ENCODE peak calls at places on chromosome 12, in eight cellular contexts. One of them, this sample, is unnamed.

GRCh38 chr12:78240827-78241226 is 410.1 kb downstream of the NAV3 start:
- DNase-seq in AG09319: no peak
- DNase-seq in prostate gland: no peak
- DNase-seq in kidney tubule cell: no peak
- DNase-seq in HTR-8/SVneo: no peak
- DNase-seq in iPS-NIHi11: no peak
- DNase-seq in GM10248: no peak
- DNase-seq in EL: no peak
- DNase-seq in this sample: no peak

GRCh38 chr12:95413576-95413975 is 60.4 kb upstream of the METAP2 start:
- DNase-seq in iPS-NIHi11: no peak
- DNase-seq in GM10248: no peak
- DNase-seq in kidney tubule cell: no peak
- DNase-seq in AG09319: no peak
- DNase-seq in EL: peak; percentile 26
- DNase-seq in prostate gland: no peak
- DNase-seq in HTR-8/SVneo: no peak
- DNase-seq in this sample: no peak

GRCh38 chr12:48180424-48180823 is 3.0 kb upstream of the CCDC184 start:
- DNase-seq in GM10248: no peak
- DNase-seq in kidney tubule cell: no peak
- DNase-seq in iPS-NIHi11: no peak
- DNase-seq in AG09319: no peak
- DNase-seq in EL: no peak
- DNase-seq in prostate gland: no peak
- DNase-seq in HTR-8/SVneo: no peak
- DNase-seq in this sample: no peak

GRCh38 chr12:58106185-58106584 is 164.8 kb downstream of the ATP23 start:
- DNase-seq in EL: no peak
- DNase-seq in prostate gland: no peak
- DNase-seq in iPS-NIHi11: no peak
- DNase-seq in GM10248: no peak
- DNase-seq in HTR-8/SVneo: no peak
- DNase-seq in kidney tubule cell: no peak
- DNase-seq in AG09319: no peak
- DNase-seq in this sample: no peak

GRCh38 chr12:6899837-6900519 is 4.6 kb upstream of the LRRC23 start:
- DNase-seq in kidney tubule cell: no peak
- DNase-seq in GM10248: no peak
- DNase-seq in iPS-NIHi11: peak; percentile 24
- DNase-seq in HTR-8/SVneo: no peak
- DNase-seq in prostate gland: no peak
- DNase-seq in EL: no peak
- DNase-seq in AG09319: no peak
- DNase-seq in this sample: no peak

GRCh38 chr12:2306012-2306411 is 253.2 kb downstream of the CACNA1C start:
- DNase-seq in GM10248: no peak
- DNase-seq in iPS-NIHi11: peak; percentile 45
- DNase-seq in kidney tubule cell: no peak
- DNase-seq in prostate gland: no peak
- DNase-seq in AG09319: no peak
- DNase-seq in HTR-8/SVneo: no peak
- DNase-seq in EL: no peak
- DNase-seq in this sample: no peak

GRCh38 chr12:56190695-56191155 is 1.4 kb upstream of the SMARCC2 start:
- DNase-seq in prostate gland: no peak
- DNase-seq in HTR-8/SVneo: no peak
- DNase-seq in iPS-NIHi11: no peak
- DNase-seq in EL: peak; percentile 14
- DNase-seq in GM10248: no peak
- DNase-seq in kidney tubule cell: no peak
- DNase-seq in AG09319: no peak
- DNase-seq in this sample: no peak

GRCh38 chr12:110269622-110270124 is 11.4 kb upstream of the ATP2A2 start:
- DNase-seq in prostate gland: no peak
- DNase-seq in EL: peak; percentile 83
- DNase-seq in AG09319: peak; percentile 32
- DNase-seq in iPS-NIHi11: no peak
- DNase-seq in HTR-8/SVneo: peak; percentile 81
- DNase-seq in GM10248: no peak
- DNase-seq in kidney tubule cell: peak; percentile 70
- DNase-seq in this sample: peak; percentile 68

GRCh38 chr12:45988259-45988658 is 2.1 kb downstream of the SCAF11 start:
- DNase-seq in GM10248: no peak
- DNase-seq in kidney tubule cell: peak; percentile 49
- DNase-seq in EL: peak; percentile 64
- DNase-seq in iPS-NIHi11: no peak
- DNase-seq in AG09319: no peak
- DNase-seq in HTR-8/SVneo: no peak
- DNase-seq in prostate gland: no peak
- DNase-seq in this sample: no peak

GRCh38 chr12:27822076-27822712 is 42.2 kb upstream of the MANSC4 start:
- DNase-seq in GM10248: peak; percentile 58
- DNase-seq in EL: peak; percentile 82
- DNase-seq in kidney tubule cell: peak; percentile 91
- DNase-seq in HTR-8/SVneo: peak; percentile 86
- DNase-seq in iPS-NIHi11: no peak
- DNase-seq in AG09319: peak; percentile 12
- DNase-seq in prostate gland: no peak
- DNase-seq in this sample: no peak

GRCh38 chr12:6374028-6374780 is 1.2 kb downstream of the SCNN1A start:
- DNase-seq in HTR-8/SVneo: no peak
- DNase-seq in kidney tubule cell: no peak
- DNase-seq in EL: no peak
- DNase-seq in GM10248: no peak
- DNase-seq in prostate gland: no peak
- DNase-seq in AG09319: no peak
- DNase-seq in iPS-NIHi11: no peak
- DNase-seq in this sample: no peak

GRCh38 chr12:113334786-113335539 is at the start of gene SLC8B1:
- DNase-seq in iPS-NIHi11: peak; percentile 99
- DNase-seq in HTR-8/SVneo: peak; percentile 89
- DNase-seq in kidney tubule cell: peak; percentile 86
- DNase-seq in EL: peak; percentile 83
- DNase-seq in prostate gland: peak; percentile 85
- DNase-seq in AG09319: peak; percentile 39
- DNase-seq in GM10248: peak; percentile 96
- DNase-seq in this sample: peak; percentile 79

GRCh38 chr12:89497005-89497404 is 27.6 kb downstream of the GALNT4 start:
- DNase-seq in GM10248: no peak
- DNase-seq in kidney tubule cell: no peak
- DNase-seq in prostate gland: no peak
- DNase-seq in EL: no peak
- DNase-seq in iPS-NIHi11: no peak
- DNase-seq in AG09319: no peak
- DNase-seq in HTR-8/SVneo: no peak
- DNase-seq in this sample: no peak

GRCh38 chr12:24554612-24555300 is 394.1 kb downstream of the BCAT1 start:
- DNase-seq in AG09319: no peak
- DNase-seq in iPS-NIHi11: no peak
- DNase-seq in kidney tubule cell: no peak
- DNase-seq in prostate gland: no peak
- DNase-seq in HTR-8/SVneo: no peak
- DNase-seq in GM10248: no peak
- DNase-seq in EL: no peak
- DNase-seq in this sample: no peak

GRCh38 chr12:1391722-1392121 is 202.7 kb downstream of the FBXL14 start:
- DNase-seq in AG09319: no peak
- DNase-seq in GM10248: no peak
- DNase-seq in iPS-NIHi11: peak; percentile 34
- DNase-seq in HTR-8/SVneo: no peak
- DNase-seq in EL: no peak
- DNase-seq in prostate gland: no peak
- DNase-seq in kidney tubule cell: peak; percentile 10
- DNase-seq in this sample: no peak

GRCh38 chr12:94042321-94042720 is 106.1 kb upstream of the PLXNC1 start:
- DNase-seq in iPS-NIHi11: no peak
- DNase-seq in prostate gland: no peak
- DNase-seq in GM10248: no peak
- DNase-seq in HTR-8/SVneo: no peak
- DNase-seq in AG09319: no peak
- DNase-seq in kidney tubule cell: no peak
- DNase-seq in EL: no peak
- DNase-seq in this sample: no peak

GRCh38 chr12:93777249-93777648 is 100.1 kb downstream of the CRADD start:
- DNase-seq in EL: peak; percentile 88
- DNase-seq in kidney tubule cell: peak; percentile 27
- DNase-seq in AG09319: no peak
- DNase-seq in HTR-8/SVneo: no peak
- DNase-seq in prostate gland: no peak
- DNase-seq in iPS-NIHi11: no peak
- DNase-seq in GM10248: no peak
- DNase-seq in this sample: peak; percentile 54

GRCh38 chr12:50315803-50316202 is 32.5 kb upstream of the LIMA1 start:
- DNase-seq in HTR-8/SVneo: no peak
- DNase-seq in kidney tubule cell: no peak
- DNase-seq in AG09319: no peak
- DNase-seq in GM10248: no peak
- DNase-seq in iPS-NIHi11: no peak
- DNase-seq in EL: no peak
- DNase-seq in prostate gland: no peak
- DNase-seq in this sample: no peak

GRCh38 chr12:53941187-53941586 is 2.6 kb downstream of the HOXC13 start:
- DNase-seq in kidney tubule cell: no peak
- DNase-seq in iPS-NIHi11: no peak
- DNase-seq in HTR-8/SVneo: no peak
- DNase-seq in prostate gland: no peak
- DNase-seq in GM10248: no peak
- DNase-seq in AG09319: no peak
- DNase-seq in EL: no peak
- DNase-seq in this sample: no peak

GRCh38 chr12:1936406-1937320 is 18.2 kb upstream of the CACNA2D4 start:
- DNase-seq in GM10248: no peak
- DNase-seq in HTR-8/SVneo: no peak
- DNase-seq in EL: peak; percentile 27
- DNase-seq in kidney tubule cell: peak; percentile 75
- DNase-seq in AG09319: no peak
- DNase-seq in iPS-NIHi11: no peak
- DNase-seq in prostate gland: peak; percentile 88
- DNase-seq in this sample: no peak

GRCh38 chr12:89040146-89040964 is 311.9 kb downstream of the DUSP6 start:
- DNase-seq in kidney tubule cell: no peak
- DNase-seq in EL: no peak
- DNase-seq in iPS-NIHi11: no peak
- DNase-seq in HTR-8/SVneo: no peak
- DNase-seq in GM10248: peak; percentile 53
- DNase-seq in AG09319: no peak
- DNase-seq in prostate gland: no peak
- DNase-seq in this sample: no peak

GRCh38 chr12:104573-105081 is 38.1 kb downstream of the IQSEC3 start:
- DNase-seq in iPS-NIHi11: no peak
- DNase-seq in kidney tubule cell: peak; percentile 25
- DNase-seq in prostate gland: no peak
- DNase-seq in AG09319: no peak
- DNase-seq in EL: no peak
- DNase-seq in GM10248: no peak
- DNase-seq in HTR-8/SVneo: no peak
- DNase-seq in this sample: no peak

GRCh38 chr12:118645219-118645618 is 268.9 kb downstream of the SUDS3 start:
- DNase-seq in iPS-NIHi11: peak; percentile 64
- DNase-seq in HTR-8/SVneo: no peak
- DNase-seq in EL: peak; percentile 1
- DNase-seq in prostate gland: no peak
- DNase-seq in AG09319: no peak
- DNase-seq in GM10248: no peak
- DNase-seq in kidney tubule cell: no peak
- DNase-seq in this sample: no peak

GRCh38 chr12:104358353-104359003 is 54.9 kb downstream of the EID3 start:
- DNase-seq in prostate gland: peak; percentile 55
- DNase-seq in AG09319: no peak
- DNase-seq in GM10248: peak; percentile 83
- DNase-seq in EL: peak; percentile 63
- DNase-seq in HTR-8/SVneo: peak; percentile 56
- DNase-seq in iPS-NIHi11: peak; percentile 81
- DNase-seq in kidney tubule cell: peak; percentile 59
- DNase-seq in this sample: peak; percentile 69

GRCh38 chr12:105235299-105235746 is 651 bp downstream of the APPL2 start:
- DNase-seq in EL: peak; percentile 47
- DNase-seq in GM10248: peak; percentile 18
- DNase-seq in HTR-8/SVneo: no peak
- DNase-seq in prostate gland: no peak
- DNase-seq in kidney tubule cell: peak; percentile 54
- DNase-seq in iPS-NIHi11: peak; percentile 10
- DNase-seq in AG09319: no peak
- DNase-seq in this sample: no peak

GRCh38 chr12:42402821-42403411 is 76.9 kb downstream of the PPHLN1 start:
- DNase-seq in kidney tubule cell: no peak
- DNase-seq in AG09319: no peak
- DNase-seq in HTR-8/SVneo: no peak
- DNase-seq in EL: no peak
- DNase-seq in prostate gland: no peak
- DNase-seq in iPS-NIHi11: no peak
- DNase-seq in GM10248: no peak
- DNase-seq in this sample: no peak

GRCh38 chr12:45730842-45731336 is 1.4 kb downstream of the ARID2 start:
- DNase-seq in GM10248: no peak
- DNase-seq in kidney tubule cell: peak; percentile 30
- DNase-seq in HTR-8/SVneo: no peak
- DNase-seq in EL: no peak
- DNase-seq in prostate gland: no peak
- DNase-seq in AG09319: no peak
- DNase-seq in iPS-NIHi11: no peak
- DNase-seq in this sample: no peak

GRCh38 chr12:93183940-93184663 is 193.6 kb upstream of the NUDT4 start:
- DNase-seq in prostate gland: no peak
- DNase-seq in HTR-8/SVneo: no peak
- DNase-seq in GM10248: peak; percentile 68
- DNase-seq in EL: peak; percentile 28
- DNase-seq in iPS-NIHi11: no peak
- DNase-seq in AG09319: no peak
- DNase-seq in kidney tubule cell: peak; percentile 21
- DNase-seq in this sample: no peak